ENCODE peak calls at places on chromosomes 7 and 10, in four cellular contexts. N is fibroblast of pulmonary artery, E is ascending aorta, A is thoracic aorta. L is an unnamed sample.

GRCh38 chr7:21426286-21426957 is 1.5 kb upstream of the SP4 start:
- DNase-seq in N (peak; percentile 39), E (no peak), A (no peak), L (no peak)

GRCh38 chr10:70649526-70649925 is 22.8 kb upstream of the ADAMTS14 start:
- DNase-seq in N (no peak), E (no peak), A (no peak), L (no peak)

GRCh38 chr7:123308552-123308951 is 108.8 kb upstream of the SLC13A1 start:
- DNase-seq in N (no peak), E (no peak), A (no peak), L (no peak)

GRCh38 chr10:104766341-104766740 is 125.3 kb downstream of the SORCS3 start:
- DNase-seq in N (no peak), E (no peak), A (no peak), L (peak; percentile 15)

GRCh38 chr7:139481364-139481763 is 2.1 kb downstream of the KLRG2 start:
- DNase-seq in N (no peak), E (no peak), A (no peak), L (no peak)

GRCh38 chr7:95794917-95795515 is 22.7 kb downstream of the DYNC1I1 start:
- DNase-seq in N (peak; percentile 44), E (no peak), A (no peak), L (no peak)

GRCh38 chr10:92837462-92837861 is 10.9 kb upstream of the EXOC6 start:
- DNase-seq in N (no peak), E (no peak), A (no peak), L (no peak)

GRCh38 chr10:75662715-75663114 is 231.3 kb downstream of the LRMDA start:
- DNase-seq in N (peak; percentile 53), E (peak; percentile 88), A (peak; percentile 37), L (peak; percentile 45)

GRCh38 chr7:35878356-35878755 is 77.5 kb downstream of the SEPTIN7 start:
- DNase-seq in N (peak; percentile 21), E (no peak), A (no peak), L (no peak)

GRCh38 chr10:129725890-129726631 is 238.0 kb downstream of the EBF3 start:
- DNase-seq in N (no peak), E (no peak), A (no peak), L (no peak)

GRCh38 chr7:98872328-98872924 is 2.6 kb upstream of the TMEM130 start:
- DNase-seq in N (no peak), E (no peak), A (no peak), L (no peak)

GRCh38 chr7:130359276-130359857 is 14.8 kb downstream of the CPA5 start:
- DNase-seq in N (no peak), E (peak; percentile 37), A (no peak), L (no peak)

GRCh38 chr10:1020460-1020859 is 5.2 kb downstream of the IDI2 start:
- DNase-seq in N (no peak), E (peak; percentile 49), A (no peak), L (no peak)

GRCh38 chr10:33566426-33566825 is 232.0 kb upstream of the NRP1 start:
- DNase-seq in N (no peak), E (no peak), A (no peak), L (no peak)

GRCh38 chr10:103667390-103667789 is 173.9 kb downstream of the NEURL1 start:
- DNase-seq in N (peak; percentile 90), E (no peak), A (no peak), L (no peak)

GRCh38 chr7:53744361-53744760 is 708.9 kb downstream of the POM121L12 start:
- DNase-seq in N (no peak), E (no peak), A (no peak), L (no peak)

DNA sequence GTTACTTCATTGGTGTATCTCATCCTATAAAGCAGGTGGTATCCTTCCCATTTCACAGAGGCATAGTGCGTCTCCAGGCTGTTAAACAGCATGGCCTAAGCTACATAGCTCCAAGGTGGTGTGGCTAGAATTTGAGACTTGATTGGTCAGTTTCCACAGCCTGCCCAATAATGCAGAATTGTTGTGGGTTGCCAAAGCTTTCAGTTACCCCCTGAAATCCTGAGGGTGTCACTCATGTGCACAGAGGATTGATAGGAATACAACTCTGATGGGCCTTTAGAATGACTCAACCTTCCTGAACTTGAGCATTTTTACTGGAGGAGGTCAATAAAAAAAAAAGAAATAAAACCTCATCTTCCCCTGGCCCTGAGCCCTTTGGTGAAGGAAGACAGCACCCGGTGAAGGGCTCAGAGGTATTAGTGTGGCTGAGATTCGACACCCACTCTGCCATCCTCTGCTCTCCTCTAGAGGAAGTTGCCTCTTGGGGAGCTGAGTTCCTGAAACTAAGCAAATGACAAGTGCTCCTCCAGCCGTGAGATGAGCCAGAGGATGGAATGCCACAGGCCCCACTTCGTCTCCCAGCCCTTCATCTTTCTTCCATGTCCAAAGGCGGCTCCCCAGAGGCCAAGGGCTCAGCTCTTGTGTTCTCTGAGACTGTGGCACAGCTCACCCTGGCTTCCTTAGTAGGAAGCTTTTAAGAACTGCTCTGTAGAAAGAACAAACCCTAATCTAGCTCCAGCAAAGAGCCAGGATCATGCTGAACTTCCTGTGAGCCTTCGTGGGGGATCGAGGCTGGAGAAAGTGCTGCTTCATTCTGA is 1.0 kb downstream of the ACSL5 start:
- DNase-seq in N (no peak), E (no peak), A (no peak), L (no peak)
- H3K4me3 ChIP-seq in N (no peak overlapping the region), E (peak overlapping the region; percentile 57), A (peak overlapping the region; percentile 69), L (no peak overlapping the region)

GRCh38 chr10:14240253-14241189 is 90.2 kb downstream of the FRMD4A start:
- DNase-seq in N (peak; percentile 15), E (no peak), A (no peak), L (no peak)
- TF ChIP-seq CTCF in N (no peak), E (no peak), A (no peak), L (no peak)

GRCh38 chr10:34826221-34826620 is 11.1 kb upstream of the PARD3 start:
- DNase-seq in N (no peak), E (no peak), A (no peak), L (no peak)

GRCh38 chr10:34827087-34827766 is 12.1 kb upstream of the PARD3 start:
- DNase-seq in N (no peak), E (no peak), A (no peak), L (no peak)

GRCh38 chr10:34834274-34834673 is 19.2 kb upstream of the PARD3 start:
- DNase-seq in N (no peak), E (no peak), A (no peak), L (no peak)

GRCh38 chr10:34825433-34825832 is 10.3 kb upstream of the PARD3 start:
- DNase-seq in N (no peak), E (no peak), A (no peak), L (no peak)

GRCh38 chr10:34830527-34830926 is 15.4 kb upstream of the PARD3 start:
- DNase-seq in N (no peak), E (no peak), A (no peak), L (no peak)
- H3K4me3 ChIP-seq in N (no peak overlapping the region), E (no peak overlapping the region), A (no peak overlapping the region), L (no peak overlapping the region)

GRCh38 chr7:22433710-22434460 is 66.1 kb downstream of the STEAP1B start:
- DNase-seq in N (peak; percentile 50), E (no peak), A (no peak), L (no peak)
- TF ChIP-seq CTCF in N (no peak), E (no peak), A (no peak), L (no peak)

DNA sequence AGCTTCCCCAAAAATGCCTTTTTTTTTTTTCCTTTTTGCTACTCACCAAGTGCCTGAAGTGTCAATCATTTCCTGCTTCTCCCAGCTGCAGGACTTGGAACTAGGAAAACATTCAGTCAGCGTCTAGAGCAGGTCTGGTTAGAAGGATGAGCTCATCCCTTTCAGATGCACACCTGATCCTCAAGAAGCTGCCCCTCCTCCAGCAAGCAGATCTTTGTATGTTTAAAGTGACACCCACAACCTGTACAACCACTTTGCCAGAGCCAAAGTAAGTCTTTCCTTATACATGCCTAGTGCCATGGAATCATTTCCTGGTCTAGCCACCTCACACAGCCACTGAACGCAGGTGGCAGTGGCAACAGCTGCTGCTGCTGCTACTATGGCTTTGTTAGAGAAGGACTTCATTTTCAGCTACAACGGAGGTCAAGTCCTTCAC is 10.4 kb upstream of the USP54 start:
- DNase-seq in N (no peak), E (no peak), A (no peak), L (no peak)
- H3K4me3 ChIP-seq in N (no peak overlapping the region), E (no peak overlapping the region), A (no peak overlapping the region), L (no peak overlapping the region)

GRCh38 chr7:15764986-15765385 is 78.5 kb upstream of the MEOX2 start:
- DNase-seq in N (no peak), E (no peak), A (no peak), L (no peak)
- TF ChIP-seq CTCF in N (no peak), E (no peak), A (no peak), L (no peak)

DNA sequence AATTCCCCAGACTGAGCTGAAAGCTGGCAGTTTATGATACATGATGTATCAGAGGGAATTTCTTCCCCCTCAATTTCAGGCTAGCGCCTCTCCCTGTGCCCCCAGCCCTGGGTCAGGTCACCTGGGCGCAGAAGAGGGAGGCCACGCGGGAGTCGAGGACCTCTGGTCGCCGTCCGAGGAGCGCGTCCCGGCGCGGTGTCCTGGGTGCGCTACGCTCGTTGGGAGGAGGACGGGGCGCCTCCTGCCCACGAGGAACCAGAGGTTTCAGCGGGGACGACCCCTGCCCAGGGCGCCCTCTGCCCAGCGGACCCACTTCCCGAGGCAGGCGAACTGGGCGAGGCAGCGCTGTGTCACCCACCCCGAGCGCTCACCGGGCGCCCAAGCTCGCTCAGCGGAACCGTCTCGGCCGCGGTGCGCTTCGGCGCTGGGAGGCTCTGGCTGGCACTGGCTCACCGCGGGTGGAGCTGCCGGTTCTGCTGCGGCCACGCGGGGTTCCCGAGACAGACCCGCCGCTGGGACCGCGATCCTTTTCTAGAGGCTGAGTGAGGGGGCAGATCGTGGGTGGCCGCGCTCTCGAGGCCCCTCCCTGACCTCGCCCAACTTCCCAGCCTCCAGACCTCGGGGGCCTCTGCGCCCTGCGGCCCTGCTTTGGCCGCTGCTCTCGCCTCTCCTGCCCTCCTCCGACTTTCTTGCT is at the start of gene FAM237B:
- DNase-seq in N (peak; percentile 26), E (no peak), A (no peak), L (no peak)
- H3K4me3 ChIP-seq in N (peak within 1 kb of the TSS; percentile 36), E (peak within 1 kb of the TSS; percentile 49), A (peak within 1 kb of the TSS; percentile 35), L (peak within 1 kb of the TSS; percentile 35)